ENCODE peak calls at places on chromosomes 4 and X, in eight cellular contexts. C is stomach, E is heart left ventricle, U is lower lobe of right lung, R is coronary artery, M is bronchial epithelial cell, O is heart right ventricle, Z is astrocyte of the spinal cord. X is an unnamed sample.

GRCh38 chr4:41795796-41796195 is 47.3 kb upstream of the PHOX2B start:
- DNase-seq in C (no peak), E (no peak), M (no peak), R (no peak), U (no peak), O (no peak), Z (no peak), X (no peak)

GRCh38 chr4:73193659-73194058 is 64.9 kb downstream of the ANKRD17 start:
- DNase-seq in C (no peak), U (no peak), Z (no peak), R (no peak), E (no peak), M (no peak), O (no peak), X (no peak)

GRCh38 chr4:11042760-11043159 is 358.2 kb upstream of the CLNK start:
- DNase-seq in E (no peak), R (no peak), Z (no peak), O (no peak), C (no peak), U (no peak), M (no peak), X (no peak)

GRCh38 chr4:164748375-164748774 is 5.6 kb upstream of the SMIM31 start:
- DNase-seq in O (no peak), M (peak), E (no peak), R (no peak), Z (peak), U (no peak), C (no peak), X (peak)

GRCh38 chr4:152545088-152545487 is 9.2 kb upstream of the FBXW7 start:
- DNase-seq in O (no peak), Z (no peak), M (no peak), R (no peak), U (no peak), E (no peak), C (no peak), X (no peak)

GRCh38 chr4:39255266-39255665 is 72.9 kb downstream of the WDR19 start:
- DNase-seq in R (no peak), M (peak), O (no peak), U (no peak), Z (peak), C (no peak), E (no peak), X (peak)

GRCh38 chr4:102608190-102608589 is 107.0 kb downstream of the NFKB1 start:
- DNase-seq in E (no peak), O (no peak), U (no peak), Z (no peak), C (no peak), M (peak), R (no peak), X (peak)

GRCh38 chr4:120071192-120071795 is 4.6 kb upstream of the MAD2L1 start:
- DNase-seq in E (no peak), U (no peak), C (no peak), Z (peak), O (no peak), R (no peak), M (peak), X (peak)

GRCh38 chr4:117085185-117085701 is at the start of gene TRAM1L1:
- DNase-seq in Z (peak), C (peak), R (peak), O (peak), M (peak), E (peak), U (peak), X (peak)

GRCh38 chr4:44760142-44760898 is 34.0 kb upstream of the GNPDA2 start:
- DNase-seq in O (no peak), E (no peak), M (peak), R (no peak), Z (peak), C (no peak), U (no peak), X (peak)

GRCh38 chr4:115927382-115927781 is 814.0 kb upstream of the NDST4 start:
- DNase-seq in E (no peak), R (no peak), O (no peak), M (peak), Z (no peak), U (no peak), C (no peak), X (peak)

GRCh38 chrX:140091276-140091886 is 126.1 kb upstream of the CXorf66 start:
- DNase-seq in O (peak), E (no peak), U (peak), R (no peak), Z (no peak), M (no peak), C (peak), X (peak)

GRCh38 chr4:13908455-13908854 is 280.9 kb upstream of the BOD1L1 start:
- DNase-seq in U (no peak), C (no peak), Z (no peak), O (no peak), M (no peak), R (no peak), E (no peak), X (no peak)

GRCh38 chr4:113256946-113257345 is 207.5 kb downstream of the ANK2 start:
- DNase-seq in M (peak), E (no peak), U (no peak), Z (no peak), C (no peak), O (no peak), R (no peak), X (peak)

GRCh38 chr4:103152381-103152780 is 45.8 kb downstream of the CENPE start:
- DNase-seq in C (no peak), O (no peak), Z (no peak), M (no peak), E (no peak), R (no peak), U (no peak), X (no peak)

GRCh38 chrX:47802589-47802988 is 34.1 kb upstream of the ZNF81 start:
- DNase-seq in C (no peak), E (no peak), U (no peak), Z (peak), O (no peak), R (no peak), M (peak), X (peak)

GRCh38 chrX:131305926-131306325 is 16.8 kb upstream of the IGSF1 start:
- DNase-seq in O (no peak), E (no peak), Z (no peak), U (no peak), M (no peak), C (no peak), R (no peak), X (no peak)

GRCh38 chrX:70013483-70014222 is 36.1 kb downstream of the AWAT2 start:
- DNase-seq in M (no peak), U (no peak), E (peak), R (no peak), C (peak), O (peak), Z (no peak), X (no peak)

GRCh38 chr4:115274545-115274944 is 161.1 kb upstream of the NDST4 start:
- DNase-seq in U (no peak), E (no peak), Z (no peak), R (no peak), C (no peak), O (no peak), M (no peak), X (no peak)

GRCh38 chrX:100829730-100830129 is 9.5 kb downstream of the CSTF2 start:
- DNase-seq in C (no peak), Z (peak), M (peak), U (no peak), O (no peak), E (no peak), R (no peak), X (peak)

GRCh38 chr4:152460488-152460887 is 75.4 kb downstream of the FBXW7 start:
- DNase-seq in Z (peak), E (no peak), O (no peak), U (no peak), C (no peak), R (no peak), M (peak), X (peak)

GRCh38 chr4:2729533-2729875 is 26.6 kb downstream of the TNIP2 start:
- DNase-seq in O (no peak), R (no peak), U (no peak), Z (no peak), E (no peak), M (no peak), C (no peak), X (no peak)

GRCh38 chr4:79682801-79683217 is 274.8 kb upstream of the GK2 start:
- DNase-seq in R (no peak), M (no peak), O (peak), U (no peak), C (peak), Z (peak), E (no peak), X (no peak)

GRCh38 chr4:135429528-135429927 is 1227.9 kb upstream of the PABPC4L start:
- DNase-seq in O (no peak), M (no peak), Z (no peak), E (no peak), R (no peak), C (no peak), U (no peak), X (no peak)

GRCh38 chrX:65926095-65927019 is 113.5 kb downstream of the VSIG4 start:
- DNase-seq in E (no peak), C (no peak), R (no peak), Z (no peak), M (no peak), U (no peak), O (no peak), X (no peak)

GRCh38 chr4:159904906-159905305 is 802.0 kb downstream of the RAPGEF2 start:
- DNase-seq in C (no peak), U (no peak), O (no peak), E (no peak), Z (no peak), M (no peak), R (no peak), X (no peak)

GRCh38 chr4:159906051-159906450 is 803.2 kb downstream of the RAPGEF2 start:
- DNase-seq in E (no peak), U (no peak), C (no peak), R (no peak), Z (no peak), O (no peak), M (no peak), X (no peak)

GRCh38 chr4:159902648-159903047 is 799.8 kb downstream of the RAPGEF2 start:
- DNase-seq in M (no peak), R (no peak), E (no peak), O (no peak), U (no peak), C (no peak), Z (no peak), X (no peak)

GRCh38 chr4:159899596-159899995 is 796.7 kb downstream of the RAPGEF2 start:
- DNase-seq in O (no peak), Z (no peak), E (no peak), R (no peak), U (no peak), C (no peak), M (no peak), X (no peak)

GRCh38 chr4:159900562-159900961 is 797.7 kb downstream of the RAPGEF2 start:
- DNase-seq in U (no peak), C (no peak), M (no peak), E (no peak), R (no peak), Z (no peak), O (no peak), X (peak)
- TF ChIP-seq CTCF in U (no peak), C (no peak), M (no peak), E (no peak), R (no peak), Z (no peak), O (no peak), X (peak)

GRCh38 chrX:119417376-119417775 is 18.2 kb downstream of the SLC25A43 start:
- DNase-seq in M (no peak), Z (no peak), R (no peak), C (no peak), O (no peak), E (no peak), U (no peak), X (no peak)
- H3K4me3 ChIP-seq in M (no peak), Z (no peak), R (no peak), C (no peak), O (no peak), E (no peak), U (no peak), X (no peak)

GRCh38 chr4:96912731-96913130 is 1072.8 kb downstream of the PDHA2 start:
- DNase-seq in Z (no peak), M (no peak), C (no peak), U (no peak), R (no peak), E (no peak), O (no peak), X (no peak)

GRCh38 chr4:96916731-96917130 is 1076.8 kb downstream of the PDHA2 start:
- DNase-seq in R (no peak), E (no peak), Z (no peak), M (no peak), U (no peak), C (no peak), O (no peak), X (no peak)

GRCh38 chr4:96913437-96914075 is 1073.7 kb downstream of the PDHA2 start:
- DNase-seq in E (no peak), U (no peak), M (no peak), Z (peak), O (no peak), C (no peak), R (no peak), X (peak)
- TF ChIP-seq CTCF in E (no peak), U (no peak), M (no peak), Z (no peak), O (no peak), C (no peak), R (no peak), X (no peak)

DNA sequence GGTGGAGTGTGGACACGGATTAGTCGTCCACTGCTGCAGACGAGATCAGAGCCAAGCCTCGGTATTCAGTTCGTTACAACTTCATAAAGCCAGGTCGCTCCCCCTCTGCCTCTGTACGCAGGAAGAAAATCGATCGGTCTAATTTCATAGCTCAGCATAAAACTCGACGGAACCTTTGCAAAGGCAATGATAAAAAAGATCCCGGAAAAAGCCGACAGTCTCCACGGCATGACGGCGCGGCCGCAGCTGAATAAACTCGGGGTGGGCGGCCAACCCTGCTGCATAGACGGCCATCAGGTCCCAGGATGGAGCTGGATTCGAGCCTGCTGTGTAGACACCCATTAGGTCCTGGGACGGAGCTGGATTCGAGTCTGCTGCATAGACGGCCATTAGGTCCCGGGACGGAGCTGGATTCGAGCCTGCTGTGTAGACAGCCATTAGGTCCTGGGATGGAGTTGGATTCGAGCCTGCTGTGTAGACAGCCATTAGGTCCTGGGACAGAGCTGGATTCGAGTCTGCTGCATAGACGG is 113.8 kb upstream of the PPP2R3B start:
- DNase-seq in M (no peak), C (no peak), O (no peak), Z (no peak), U (no peak), R (no peak), E (no peak), X (no peak)
- H3K4me3 ChIP-seq in M (no peak), C (no peak), O (no peak), Z (no peak), U (no peak), R (no peak), E (no peak), X (no peak)

X was measured in epithelial cell of esophagus.